ENCODE peak calls at places on chromosomes 6 and 20, in six cellular contexts. R, G, P, O, L and Q are unnamed samples.

GRCh38 chr20:58546312-58546711 is 31.1 kb upstream of the APCDD1L start:
- DNase-seq in O (no peak), L (no peak), G (no peak), R (peak; percentile 41), P (no peak), Q (no peak)

GRCh38 chr6:2245954-2246863 is 804 bp upstream of the GMDS start:
- DNase-seq in R (peak; percentile 60), L (peak; percentile 51), O (peak; percentile 43), P (peak; percentile 70), G (peak; percentile 64), Q (peak; percentile 76)

GRCh38 chr6:90319044-90319443 is 22.4 kb upstream of the BACH2 start:
- DNase-seq in O (peak; percentile 82), L (no peak), P (no peak), R (peak; percentile 45), G (peak; percentile 49), Q (no peak)

GRCh38 chr20:5031206-5031557 is 29.9 kb upstream of the SLC23A2 start:
- DNase-seq in R (no peak), G (no peak), O (no peak), L (no peak), P (no peak), Q (no peak)

GRCh38 chr6:74749211-74750142 is 456.4 kb downstream of the COL12A1 start:
- DNase-seq in R (peak; percentile 87), L (no peak), G (no peak), P (no peak), O (peak; percentile 18), Q (no peak)

GRCh38 chr6:80022803-80023202 is 18.4 kb downstream of the TTK start:
- DNase-seq in O (peak; percentile 96), G (peak; percentile 61), P (no peak), R (peak; percentile 84), L (no peak), Q (no peak)

GRCh38 chr6:121838842-121839241 is 403.4 kb downstream of the GJA1 start:
- DNase-seq in R (peak; percentile 93), G (no peak), L (no peak), P (no peak), O (peak; percentile 86), Q (no peak)

GRCh38 chr6:129321303-129321702 is 388.7 kb downstream of the ARHGAP18 start:
- DNase-seq in R (peak; percentile 10), L (no peak), P (no peak), O (no peak), G (peak; percentile 41), Q (no peak)

GRCh38 chr6:113359155-113360140 is 497.7 kb upstream of the MARCKS start:
- DNase-seq in P (no peak), G (peak; percentile 62), R (peak; percentile 93), L (no peak), O (peak; percentile 54), Q (no peak)

GRCh38 chr6:52724406-52725121 is 38.7 kb downstream of the GSTA2 start:
- DNase-seq in G (peak; percentile 88), R (peak; percentile 61), L (peak; percentile 63), O (peak; percentile 69), P (peak; percentile 71), Q (peak; percentile 93)

GRCh38 chr6:139996253-139996834 is 621.9 kb upstream of the CITED2 start:
- DNase-seq in P (peak; percentile 38), G (peak; percentile 13), L (no peak), R (peak; percentile 31), O (no peak), Q (peak; percentile 66)

GRCh38 chr6:137389150-137389664 is 105.0 kb downstream of the OLIG3 start:
- DNase-seq in R (no peak), L (no peak), O (peak; percentile 28), G (no peak), P (no peak), Q (no peak)

GRCh38 chr20:59222239-59222981 is 58.8 kb downstream of the ZNF831 start:
- DNase-seq in P (peak; percentile 84), O (peak; percentile 62), L (peak; percentile 33), R (peak; percentile 58), G (peak; percentile 86), Q (peak; percentile 80)

DNA sequence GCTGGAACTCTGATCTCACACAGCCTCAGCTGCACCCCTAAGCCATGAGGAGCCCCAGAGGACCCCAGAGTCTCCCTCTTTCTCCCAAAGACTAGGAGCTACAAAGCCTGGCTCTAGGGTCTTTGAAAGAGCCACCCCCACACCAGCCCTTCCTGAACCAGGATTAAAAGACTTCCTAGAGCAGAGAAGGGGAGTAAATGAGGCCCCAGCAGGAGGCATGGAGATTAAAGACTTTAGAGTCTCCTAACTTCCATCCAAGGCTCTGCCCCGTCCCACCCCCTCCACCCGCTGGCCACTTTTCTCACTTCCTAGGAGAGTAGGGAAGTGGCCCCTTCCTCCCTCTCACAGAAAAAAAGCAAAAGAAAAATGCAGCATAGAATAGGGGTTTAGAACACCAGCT is 1.7 kb downstream of the PREX1 start:
- DNase-seq in R (no peak), G (no peak), P (peak; percentile 69), O (no peak), L (no peak), Q (no peak)
- H3K27me3 ChIP-seq in R (no peaks in the 10 kb centered on the region), G (peaks cover 20% of the 10 kb centered on the region), P (peaks cover 17% of the 10 kb centered on the region), O (peaks cover 26% of the 10 kb centered on the region), L (no peaks in the 10 kb centered on the region), Q (no peaks in the 10 kb centered on the region)

GRCh38 chr20:54078296-54078695 is 7.9 kb upstream of the BCAS1 start:
- DNase-seq in G (no peak), O (no peak), L (no peak), P (no peak), R (no peak), Q (no peak)
- H2AFZ ChIP-seq in G (no peak overlapping the region), O (no peak overlapping the region), L (no peak overlapping the region), P (no peak overlapping the region), R (no peak overlapping the region), Q (no peak overlapping the region)

GRCh38 chr6:42978793-42979522 is at the start of gene PEX6:
- DNase-seq in L (peak; percentile 70), G (peak; percentile 94), R (peak; percentile 84), P (peak; percentile 96), O (peak; percentile 91), Q (peak; percentile 99)

GRCh38 chr6:42984001-42984923 is at the start of gene PPP2R5D:
- DNase-seq in O (peak; percentile 100), L (peak; percentile 97), P (peak; percentile 99), R (peak; percentile 98), G (peak; percentile 100), Q (peak; percentile 99)

GRCh38 chr6:42979523-42980177 is 669 bp upstream of the PEX6 start:
- DNase-seq in R (peak; percentile 47), L (no peak), G (peak; percentile 81), O (peak; percentile 67), P (no peak), Q (no peak)

GRCh38 chr6:42984924-42985475 is 630 bp downstream of the PPP2R5D start:
- DNase-seq in L (no peak), R (peak; percentile 11), O (peak; percentile 37), P (no peak), G (peak; percentile 44), Q (peak; percentile 65)

GRCh38 chr6:42981866-42982265 is 2.5 kb upstream of the PPP2R5D start:
- DNase-seq in O (no peak), R (no peak), L (no peak), P (no peak), G (no peak), Q (no peak)
- H3K4me1 ChIP-seq in O (peaks cover 22% of the 10 kb centered on the region), R (peaks cover 15% of the 10 kb centered on the region), L (peaks cover 40% of the 10 kb centered on the region), P (no peaks in the 10 kb centered on the region), G (peaks cover 32% of the 10 kb centered on the region), Q (peaks cover 52% of the 10 kb centered on the region)

GRCh38 chr20:64156886-64157875 is 7.1 kb upstream of the MYT1 start:
- DNase-seq in L (no peak), O (no peak), P (no peak), G (no peak), R (no peak), Q (no peak)
- H3K27me3 ChIP-seq in L (no peaks in the 10 kb centered on the region), O (peaks cover 74% of the 10 kb centered on the region), P (no peaks in the 10 kb centered on the region), G (peaks cover 24% of the 10 kb centered on the region), R (peaks cover 9% of the 10 kb centered on the region), Q (no peaks in the 10 kb centered on the region)

GRCh38 chr6:20205722-20206154 is 6.5 kb downstream of the MBOAT1 start:
- DNase-seq in L (no peak), R (no peak), P (no peak), G (no peak), O (peak; percentile 22), Q (no peak)

GRCh38 chr6:20210158-20210557 is 2.1 kb downstream of the MBOAT1 start:
- DNase-seq in P (no peak), G (no peak), R (no peak), O (no peak), L (no peak), Q (no peak)

GRCh38 chr6:20203561-20204528 is 8.4 kb downstream of the MBOAT1 start:
- DNase-seq in O (no peak), P (no peak), G (no peak), R (no peak), L (no peak), Q (no peak)

GRCh38 chr6:20208687-20209378 is 3.4 kb downstream of the MBOAT1 start:
- DNase-seq in P (no peak), O (no peak), G (no peak), L (no peak), R (no peak), Q (no peak)

DNA sequence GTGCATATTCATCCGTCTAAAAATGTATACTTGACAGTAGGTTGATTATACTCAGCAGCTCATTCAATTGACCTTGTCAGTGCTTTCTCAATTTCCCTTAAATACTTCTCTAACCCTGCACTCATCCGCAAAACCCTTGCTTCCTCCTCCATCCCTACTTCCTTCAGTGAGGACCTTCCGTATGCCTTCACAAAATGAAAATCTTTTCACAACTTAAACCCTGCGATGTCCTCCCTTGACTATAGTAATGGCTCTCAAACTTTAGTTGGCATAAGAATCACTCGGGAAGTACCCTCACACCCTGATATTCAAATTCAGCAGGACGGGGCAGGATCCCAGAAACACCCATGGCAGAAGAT is 5.2 kb downstream of the MBOAT1 start:
- DNase-seq in O (no peak), R (no peak), G (no peak), L (no peak), P (no peak), Q (no peak)
- H2AFZ ChIP-seq in O (no peak overlapping the region), R (no peak overlapping the region), G (no peak overlapping the region), L (no peak overlapping the region), P (no peak overlapping the region), Q (no peak overlapping the region)

GRCh38 chr6:150406948-150407347 is 38.1 kb downstream of the IYD start:
- DNase-seq in O (no peak), P (no peak), R (no peak), L (no peak), G (peak; percentile 11), Q (peak; percentile 45)
- H3K4me1 ChIP-seq in O (peaks cover 7% of the 10 kb centered on the region), P (no peaks in the 10 kb centered on the region), R (no peaks in the 10 kb centered on the region), L (no peaks in the 10 kb centered on the region), G (peaks cover 21% of the 10 kb centered on the region), Q (peaks cover 30% of the 10 kb centered on the region)

DNA sequence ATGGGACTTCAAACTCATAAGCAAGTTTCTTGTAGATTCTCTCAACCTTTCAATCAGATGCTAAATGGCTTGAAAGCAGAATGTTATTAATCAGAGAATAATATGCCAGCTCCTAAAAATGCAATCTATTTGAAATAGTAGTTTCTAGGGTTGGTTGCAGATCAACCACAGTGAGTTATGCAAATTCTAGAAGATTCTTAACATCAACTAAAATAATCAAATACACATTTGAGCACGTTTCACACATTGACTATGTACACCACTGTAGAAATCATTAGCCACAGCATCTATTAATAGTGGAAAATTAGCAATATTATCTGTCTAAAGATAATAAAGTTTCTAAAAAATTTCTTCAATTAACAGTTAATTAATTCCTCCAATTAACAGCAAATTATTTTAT is 141.9 kb upstream of the GJE1 start:
- DNase-seq in O (no peak), P (no peak), G (no peak), R (no peak), L (no peak), Q (no peak)
- H3K27me3 ChIP-seq in O (no peaks in the 10 kb centered on the region), P (no peaks in the 10 kb centered on the region), G (no peaks in the 10 kb centered on the region), R (no peaks in the 10 kb centered on the region), L (no peaks in the 10 kb centered on the region), Q (no peaks in the 10 kb centered on the region)